ENCODE peak calls at places on chromosomes 16 and 17, in seven cellular contexts. F, E, B, M, C, K and V are unnamed samples.

GRCh38 chr17:43905985-43906852 is 1.1 kb downstream of the MPP2 start:
- DNase-seq in K (no peak), F (peak; percentile 47), E (no peak), C (peak; percentile 48), M (peak; percentile 42), B (no peak), V (no peak)

GRCh38 chr16:74667215-74667765 is 613 bp upstream of the RFWD3 start:
- DNase-seq in M (peak; percentile 11), F (no peak), C (peak; percentile 57), E (no peak), B (peak; percentile 15), K (no peak), V (peak; percentile 41)

GRCh38 chr17:81401727-81402529 is 6.7 kb downstream of the BAHCC1 start:
- DNase-seq in F (no peak), M (no peak), C (peak; percentile 37), B (no peak), E (no peak), K (no peak), V (no peak)

GRCh38 chr17:8153550-8153956 is 1.3 kb upstream of the PER1 start:
- DNase-seq in B (no peak), K (peak; percentile 96), E (no peak), C (no peak), F (peak; percentile 98), M (no peak), V (no peak)

GRCh38 chr16:86528061-86528929 is 18.0 kb downstream of the FOXF1 start:
- DNase-seq in K (no peak), C (no peak), F (no peak), B (no peak), E (no peak), M (no peak), V (no peak)

GRCh38 chr16:87431926-87432325 is 39.8 kb downstream of the MAP1LC3B start:
- DNase-seq in E (no peak), F (peak; percentile 38), M (no peak), C (no peak), B (no peak), K (peak; percentile 73), V (no peak)

GRCh38 chr16:66705790-66706505 is 9.4 kb upstream of the CMTM4 start:
- DNase-seq in M (no peak), E (no peak), B (no peak), K (peak; percentile 22), F (peak; percentile 36), C (no peak), V (no peak)

GRCh38 chr16:69301861-69302260 is 9.3 kb upstream of the VPS4A start:
- DNase-seq in F (no peak), E (no peak), B (no peak), M (no peak), C (no peak), K (no peak), V (no peak)

GRCh38 chr16:85699628-85700027 is 10.9 kb upstream of the GINS2 start:
- DNase-seq in C (no peak), M (no peak), K (peak; percentile 50), E (no peak), B (no peak), F (peak; percentile 25), V (no peak)

GRCh38 chr16:14365200-14365851 is 264.7 kb downstream of the PARN start:
- DNase-seq in K (no peak), F (no peak), B (no peak), M (no peak), C (no peak), E (no peak), V (no peak)

GRCh38 chr17:2101448-2102257 is 46.8 kb downstream of the HIC1 start:
- DNase-seq in E (no peak), F (no peak), M (peak; percentile 14), K (no peak), B (no peak), C (peak; percentile 81), V (no peak)

GRCh38 chr16:10668322-10669045 is 26.2 kb downstream of the TEKT5 start:
- DNase-seq in M (no peak), E (no peak), F (no peak), C (no peak), B (peak; percentile 53), K (no peak), V (no peak)

GRCh38 chr16:13507530-13507929 is 412.4 kb upstream of the ERCC4 start:
- DNase-seq in E (no peak), B (no peak), C (no peak), M (no peak), F (no peak), K (no peak), V (no peak)

GRCh38 chr16:29809850-29810698 is 1.9 kb upstream of the PRRT2 start:
- DNase-seq in E (no peak), K (no peak), F (no peak), C (no peak), M (no peak), B (no peak), V (no peak)

GRCh38 chr16:23826528-23827244 is 9.1 kb upstream of the PRKCB start:
- DNase-seq in M (no peak), B (peak; percentile 44), K (no peak), E (no peak), C (no peak), F (no peak), V (peak; percentile 63)

GRCh38 chr16:72946474-72947194 is 101.3 kb downstream of the ZFHX3 start:
- DNase-seq in M (no peak), E (no peak), F (no peak), B (no peak), C (no peak), K (no peak), V (no peak)

GRCh38 chr16:68064791-68065365 is 20.3 kb upstream of the NFATC3 start:
- DNase-seq in C (peak; percentile 36), M (peak; percentile 66), K (peak; percentile 87), B (peak; percentile 72), F (peak; percentile 42), E (no peak), V (peak; percentile 84)

GRCh38 chr17:48510761-48511604 is 19.8 kb downstream of the HOXB1 start:
- DNase-seq in M (no peak), B (no peak), E (no peak), K (no peak), C (no peak), F (peak; percentile 64), V (no peak)

GRCh38 chr17:83143817-83144231 is 64.4 kb downstream of the METRNL start:
- DNase-seq in F (no peak), K (no peak), M (no peak), B (no peak), C (no peak), E (no peak), V (no peak)

GRCh38 chr16:67454104-67454503 is 23.2 kb downstream of the HSD11B2 start:
- DNase-seq in C (no peak), B (no peak), K (no peak), M (no peak), E (no peak), F (no peak), V (no peak)

GRCh38 chr17:37842401-37842800 is 81.8 kb upstream of the TBC1D3K start:
- DNase-seq in K (no peak), E (no peak), F (no peak), B (no peak), C (no peak), M (no peak), V (no peak)

GRCh38 chr17:81176656-81177055 is 10.6 kb upstream of the AATK start:
- DNase-seq in F (no peak), B (no peak), M (no peak), C (no peak), E (no peak), K (no peak), V (no peak)

GRCh38 chr17:56914641-56915263 is 903 bp upstream of the TRIM25 start:
- DNase-seq in B (no peak), E (no peak), M (no peak), K (no peak), C (no peak), F (no peak), V (no peak)

GRCh38 chr16:69190598-69190997 is 3.6 kb downstream of the SNTB2 start:
- DNase-seq in M (no peak), F (no peak), E (no peak), K (no peak), C (no peak), B (no peak), V (peak; percentile 30)

GRCh38 chr17:67635688-67636087 is 82.0 kb upstream of the NOL11 start:
- DNase-seq in E (no peak), M (no peak), F (no peak), K (no peak), B (no peak), C (no peak), V (no peak)

GRCh38 chr17:869067-869466 is 86.9 kb downstream of the MRM3 start:
- DNase-seq in F (peak; percentile 77), B (no peak), C (no peak), M (no peak), K (peak; percentile 76), E (no peak), V (no peak)

GRCh38 chr16:22077700-22078313 is 14.5 kb upstream of the VWA3A start:
- DNase-seq in E (peak; percentile 45), M (peak; percentile 64), C (peak; percentile 7), K (peak; percentile 49), B (peak; percentile 75), F (peak; percentile 34), V (peak; percentile 9)

GRCh38 chr16:46711106-46711769 is 21.8 kb downstream of the ORC6 start:
- DNase-seq in M (no peak), C (no peak), E (no peak), B (no peak), K (no peak), F (no peak), V (no peak)

GRCh38 chr17:77441130-77441920 is 300.6 kb downstream of the SEC14L1 start:
- DNase-seq in C (no peak), K (no peak), E (no peak), F (no peak), B (peak; percentile 87), M (peak; percentile 64), V (no peak)